ENCODE peak calls at places on chromosomes 5 and 9, in seven cellular contexts. N is RCC 7860; A is stimulated activated CD4-positive, alpha-beta T cell treated with anti-CD3 and anti-CD28 coated beads, Interleukin-1b, Interleukin-23, amount 100 ng/mL, for 24 hours; R is A549; U is activated T-cell treated with anti-CD3 and anti-CD28 coated beads, Interleukin-2, amount 50 U/mL, for 4 hours; E is KBM-7; D is chondrocyte. F is an unnamed sample.
A peak's percentile ranks its signal among the peaks of the same experiment; 100 is the strongest.

GRCh38 chr9:125513634-125514413 is 193.2 kb downstream of the MAPKAP1 start:
- DNase-seq in A (peak; percentile 21), N (peak; percentile 87), R (peak; percentile 72), E (no peak), U (no peak), D (no peak), F (no peak)

GRCh38 chr5:1763548-1763911 is 36.1 kb downstream of the MRPL36 start:
- DNase-seq in R (peak; percentile 72), U (peak; percentile 30), E (peak; percentile 45), A (no peak), N (peak; percentile 49), D (peak; percentile 59), F (peak; percentile 58)

GRCh38 chr5:124644582-124644981 is 101.9 kb downstream of the ZNF608 start:
- DNase-seq in R (no peak), N (no peak), E (no peak), A (no peak), U (no peak), D (no peak), F (no peak)

GRCh38 chr9:76342201-76342600 is 52.0 kb downstream of the RFK start:
- DNase-seq in R (no peak), E (no peak), U (no peak), N (no peak), D (no peak), A (no peak), F (no peak)

GRCh38 chr5:65803699-65804426 is 81.9 kb downstream of the NLN start:
- DNase-seq in U (no peak), R (no peak), E (no peak), D (no peak), A (no peak), N (peak; percentile 35), F (no peak)

GRCh38 chr9:128785427-128785826 is 1.6 kb upstream of the TBC1D13 start:
- DNase-seq in R (no peak), U (no peak), E (no peak), D (no peak), N (no peak), A (no peak), F (no peak)

GRCh38 chr9:137108608-137109249 is 5.8 kb downstream of the DPP7 start:
- DNase-seq in A (no peak), U (no peak), R (no peak), D (no peak), N (no peak), E (no peak), F (no peak)

GRCh38 chr5:9853309-9853708 is 223.2 kb upstream of the TAS2R1 start:
- DNase-seq in D (no peak), U (no peak), R (no peak), A (no peak), N (no peak), E (no peak), F (no peak)

GRCh38 chr9:20693068-20693467 is 9.0 kb downstream of the FOCAD start:
- DNase-seq in N (no peak), A (no peak), D (no peak), U (no peak), R (no peak), E (no peak), F (no peak)

GRCh38 chr9:132486706-132487350 is 76.8 kb downstream of the CFAP77 start:
- DNase-seq in U (no peak), D (no peak), R (no peak), A (peak; percentile 19), E (no peak), N (no peak), F (peak; percentile 85)

GRCh38 chr9:9412241-9412640 is 1200.6 kb downstream of the PTPRD start:
- DNase-seq in A (no peak), E (no peak), U (no peak), R (no peak), N (no peak), D (no peak), F (no peak)

GRCh38 chr5:31410089-31410488 is 121.8 kb downstream of the DROSHA start:
- DNase-seq in A (no peak), N (no peak), D (no peak), E (no peak), R (no peak), U (no peak), F (peak; percentile 81)

F was measured in HAP-1.